ENCODE peak calls at places on chromosome 22, in nine cellular contexts. I is H54; G is kidney epithelial cell; V is HS-5; U is astrocyte of the hippocampus; X is T-helper 2 cell; Z is stimulated activated CD4-positive, alpha-beta T cell treated with anti-CD3 and anti-CD28 coated beads, Interleukin-1b, Interleukin-23, amount 100 ng/mL, for 24 hours; Q is COR-L47; K is fibroblast of lung. Y is an unnamed sample.
A peak's percentile ranks its signal among the peaks of the same experiment; 100 is the strongest.

GRCh38 chr22:43226368-43226979 is 39.5 kb upstream of the TTLL12 start:
- DNase-seq in U (peak; percentile 65), V (no peak), I (no peak), G (no peak), Z (no peak), K (peak; percentile 40), X (no peak), Q (no peak), Y (no peak)

GRCh38 chr22:27148886-27149470 is 491.6 kb downstream of the MIAT start:
- DNase-seq in G (no peak), I (no peak), V (no peak), X (no peak), Q (no peak), K (no peak), Z (no peak), U (no peak), Y (no peak)

GRCh38 chr22:47402876-47403525 is 640.6 kb downstream of the TBC1D22A start:
- DNase-seq in V (no peak), I (no peak), G (no peak), X (no peak), Z (no peak), U (no peak), K (no peak), Q (no peak), Y (no peak)

GRCh38 chr22:27226666-27227065 is 569.3 kb downstream of the MIAT start:
- DNase-seq in V (no peak), K (no peak), U (no peak), Q (no peak), G (no peak), I (no peak), Z (no peak), X (no peak), Y (no peak)

GRCh38 chr22:44392446-44392921 is 79.7 kb upstream of the SHISAL1 start:
- DNase-seq in V (no peak), U (no peak), Z (no peak), I (no peak), G (no peak), K (no peak), X (no peak), Q (no peak), Y (no peak)

GRCh38 chr22:46791201-46791731 is 28.8 kb downstream of the TBC1D22A start:
- DNase-seq in K (peak; percentile 76), I (no peak), X (peak; percentile 59), Q (no peak), U (peak; percentile 35), Z (peak; percentile 52), G (no peak), V (peak; percentile 4), Y (no peak)

GRCh38 chr22:44574581-44575343 is 76.7 kb upstream of the RTL6 start:
- DNase-seq in Q (no peak), X (no peak), K (no peak), U (no peak), Z (no peak), I (no peak), V (no peak), G (no peak), Y (no peak)

GRCh38 chr22:39928556-39929401 is 27.9 kb downstream of the GRAP2 start:
- DNase-seq in K (no peak), Q (no peak), G (no peak), Z (no peak), U (no peak), V (no peak), X (no peak), I (no peak), Y (no peak)

GRCh38 chr22:24681236-24681635 is 78.2 kb downstream of the GGT1 start:
- DNase-seq in X (no peak), I (no peak), G (no peak), Z (no peak), Q (no peak), U (peak; percentile 10), V (peak; percentile 57), K (peak; percentile 88), Y (no peak)

GRCh38 chr22:22201185-22201924 is 43.2 kb upstream of the VPREB1 start:
- DNase-seq in Q (peak; percentile 26), G (no peak), I (peak; percentile 17), V (no peak), Z (peak; percentile 52), X (peak; percentile 43), U (no peak), K (peak; percentile 37), Y (no peak)

GRCh38 chr22:20312396-20313191 is 7.3 kb downstream of the DGCR6L start:
- DNase-seq in I (no peak), Z (no peak), V (no peak), X (no peak), Q (no peak), G (no peak), U (no peak), K (no peak), Y (no peak)

GRCh38 chr22:46023558-46023981 is 46.6 kb upstream of the WNT7B start:
- DNase-seq in Z (no peak), U (peak; percentile 78), I (no peak), K (peak; percentile 55), V (no peak), Q (no peak), G (peak; percentile 44), X (no peak), Y (no peak)

GRCh38 chr22:41910050-41910598 is 4.8 kb downstream of the SHISA8 start:
- DNase-seq in K (no peak), V (no peak), X (no peak), G (no peak), U (peak; percentile 39), Z (no peak), Q (no peak), I (no peak), Y (no peak)

GRCh38 chr22:23216331-23217170 is 36.2 kb downstream of the BCR start:
- DNase-seq in K (no peak), X (peak; percentile 23), Z (peak; percentile 18), U (no peak), Q (no peak), G (no peak), I (no peak), V (no peak), Y (no peak)

GRCh38 chr22:23110190-23110921 is 31.4 kb downstream of the RSPH14 start:
- DNase-seq in I (no peak), Z (no peak), X (no peak), U (no peak), G (no peak), V (no peak), Q (peak; percentile 77), K (no peak), Y (no peak)

GRCh38 chr22:23760056-23760455 is 2.7 kb upstream of the C22orf15 start:
- DNase-seq in G (no peak), I (no peak), X (no peak), Z (no peak), K (no peak), V (no peak), Q (no peak), U (no peak), Y (no peak)

GRCh38 chr22:41248314-41248713 is 7.6 kb upstream of the CHADL start:
- DNase-seq in I (no peak), U (no peak), Z (no peak), V (no peak), X (no peak), K (no peak), G (no peak), Q (no peak), Y (no peak)

GRCh38 chr22:23284504-23285033 is 104.3 kb downstream of the BCR start:
- DNase-seq in I (no peak), V (no peak), U (no peak), G (no peak), Q (no peak), K (no peak), Z (no peak), X (no peak), Y (no peak)

GRCh38 chr22:21734540-21735197 is 925 bp downstream of the YPEL1 start:
- DNase-seq in V (no peak), U (no peak), Z (no peak), I (no peak), K (no peak), Q (no peak), X (no peak), G (no peak), Y (no peak)

GRCh38 chr22:27133951-27134664 is 476.7 kb downstream of the MIAT start:
- DNase-seq in Q (no peak), K (peak; percentile 81), G (peak; percentile 72), I (peak; percentile 52), X (no peak), U (peak; percentile 86), V (peak; percentile 89), Z (no peak), Y (peak; percentile 42)

GRCh38 chr22:17915676-17916075 is 108.7 kb downstream of the MICAL3 start:
- DNase-seq in I (no peak), U (no peak), V (no peak), K (no peak), Q (no peak), X (no peak), G (no peak), Z (no peak), Y (no peak)

GRCh38 chr22:38766076-38766777 is 10.4 kb upstream of the SUN2 start:
- DNase-seq in U (peak; percentile 67), G (peak; percentile 47), Q (peak; percentile 59), X (no peak), I (peak; percentile 66), Z (no peak), K (peak; percentile 42), V (no peak), Y (peak; percentile 71)

Y was measured in T1000.